ENCODE peak calls at places on chromosomes 11 and 22, in five cellular contexts. K is sciatic nerve; B is DMS 273 treated with DMSO at 0.1 percent for 48 hours; L is NCI-H1694; Z is stimulated activated CD4-positive, alpha-beta T cell treated with anti-CD3 and anti-CD28 coated beads, Interleukin-12 subunit alpha, Interleukin-12 subunit beta, amount 100 ng/mL, for 24 hours. U is an unnamed sample.

GRCh38 chr11:3810951-3811350 is 2.6 kb downstream of the PGAP2 start:
- DNase-seq in L (no peak), K (no peak), Z (no peak), B (no peak), U (no peak)

GRCh38 chr22:37244922-37245722 is 1.1 kb upstream of the RAC2 start:
- DNase-seq in L (no peak), Z (no peak), K (no peak), B (no peak), U (no peak)

GRCh38 chr11:126914941-126915340 is 85.6 kb downstream of the KIRREL3 start:
- DNase-seq in L (no peak), B (no peak), Z (no peak), K (no peak), U (no peak)

GRCh38 chr11:117096140-117096972 is 1.9 kb downstream of the SIK3 start:
- DNase-seq in L (no peak), Z (no peak), B (no peak), K (no peak), U (no peak)

GRCh38 chr11:103202048-103202651 is 92.9 kb downstream of the DYNC2H1 start:
- DNase-seq in L (no peak), B (no peak), Z (no peak), K (no peak), U (peak)

GRCh38 chr22:43346521-43346929 is 3.4 kb upstream of the SCUBE1 start:
- DNase-seq in Z (peak), K (peak), L (peak), B (no peak), U (no peak)

GRCh38 chr11:16097543-16097942 is 258.8 kb downstream of the SOX6 start:
- DNase-seq in K (no peak), B (no peak), Z (no peak), L (no peak), U (no peak)

GRCh38 chr11:2577071-2578005 is 122.5 kb downstream of the KCNQ1OT1 start:
- DNase-seq in L (no peak), B (no peak), K (peak), Z (no peak), U (no peak)

GRCh38 chr22:47822459-47822858 is 1060.0 kb downstream of the TBC1D22A start:
- DNase-seq in K (no peak), B (no peak), Z (no peak), L (no peak), U (no peak)

GRCh38 chr11:9613830-9614762 is 40.6 kb downstream of the WEE1 start:
- DNase-seq in Z (peak), K (peak), B (peak), L (peak), U (no peak)

GRCh38 chr22:46065733-46066454 is 84.4 kb upstream of the PPARA start:
- DNase-seq in L (no peak), K (no peak), Z (no peak), B (no peak), U (no peak)

GRCh38 chr22:43774318-43774717 is 37.8 kb downstream of the EFCAB6 start:
- DNase-seq in Z (no peak), K (no peak), B (no peak), L (no peak), U (no peak)

GRCh38 chr11:61762216-61762615 is 9.8 kb downstream of the MYRF start:
- DNase-seq in B (no peak), K (no peak), Z (no peak), L (no peak), U (no peak)

GRCh38 chr11:36089920-36090319 is 146.1 kb downstream of the LDLRAD3 start:
- DNase-seq in B (no peak), L (no peak), Z (no peak), K (no peak), U (no peak)

GRCh38 chr11:96024666-96025065 is 100.8 kb upstream of the MTMR2 start:
- DNase-seq in B (no peak), L (no peak), Z (no peak), K (no peak), U (no peak)

GRCh38 chr11:76524919-76525318 is 80.1 kb downstream of the EMSY start:
- DNase-seq in Z (no peak), L (no peak), B (no peak), K (no peak), U (peak)

GRCh38 chr11:79050784-79051183 is 390.0 kb downstream of the TENM4 start:
- DNase-seq in K (no peak), B (peak), Z (no peak), L (no peak), U (no peak)

GRCh38 chr11:83918471-83918870 is 632.3 kb upstream of the CCDC90B start:
- DNase-seq in B (no peak), Z (no peak), L (no peak), K (no peak), U (no peak)

GRCh38 chr11:119486691-119487259 is 63.8 kb upstream of the THY1 start:
- DNase-seq in K (no peak), B (no peak), L (no peak), Z (no peak), U (no peak)

GRCh38 chr11:44960200-44960845 is 9.6 kb upstream of the TP53I11 start:
- DNase-seq in L (no peak), Z (no peak), B (no peak), K (no peak), U (no peak)

GRCh38 chr11:12271241-12271640 is 106.1 kb upstream of the PARVA start:
- DNase-seq in B (no peak), Z (no peak), L (no peak), K (no peak), U (no peak)

GRCh38 chr11:119207300-119207570 is 1.1 kb downstream of the CBL start:
- DNase-seq in Z (no peak), B (no peak), L (no peak), K (no peak), U (no peak)

GRCh38 chr11:27481992-27482391 is 9.4 kb upstream of the LGR4 start:
- DNase-seq in L (no peak), Z (no peak), B (no peak), K (no peak), U (no peak)

GRCh38 chr11:122007611-122008071 is 108.4 kb downstream of the BLID start:
- DNase-seq in K (peak), L (no peak), Z (no peak), B (no peak), U (no peak)

GRCh38 chr11:77377734-77378133 is 76.2 kb upstream of the GDPD4 start:
- DNase-seq in K (no peak), Z (no peak), B (no peak), L (no peak), U (no peak)

GRCh38 chr11:78219493-78220217 is 30.9 kb downstream of the USP35 start:
- DNase-seq in L (no peak), K (no peak), Z (no peak), B (no peak), U (no peak)

GRCh38 chr22:42174062-42174461 is 43.5 kb upstream of the CYP2D6 start:
- DNase-seq in Z (no peak), L (no peak), B (no peak), K (no peak), U (no peak)

GRCh38 chr11:128525411-128526243 is 61.7 kb downstream of the ETS1 start:
- DNase-seq in K (no peak), L (no peak), B (no peak), Z (no peak), U (no peak)

GRCh38 chr11:20966489-20966888 is 297.1 kb downstream of the NELL1 start:
- DNase-seq in Z (no peak), K (no peak), B (no peak), L (no peak), U (no peak)

GRCh38 chr22:47600281-47600680 is 837.8 kb downstream of the TBC1D22A start:
- DNase-seq in B (no peak), K (no peak), Z (no peak), L (no peak), U (no peak)

GRCh38 chr11:10568486-10568941 is at the start of gene LYVE1:
- DNase-seq in Z (no peak), L (no peak), K (no peak), B (no peak), U (no peak)

GRCh38 chr11:85313741-85314140 is 313.4 kb downstream of the DLG2 start:
- DNase-seq in L (no peak), K (no peak), Z (no peak), B (no peak), U (no peak)

GRCh38 chr11:27084407-27084985 is 43.9 kb downstream of the BBOX1 start:
- DNase-seq in K (no peak), B (no peak), L (no peak), Z (no peak), U (peak)

U was measured in epithelial cell of proximal tubule.